ENCODE peak calls at places on chromosomes 11 and 22, in six cellular contexts. F is SK-N-SH, X is tibial nerve, M is IMR-90, K is A549, E is BE2C. Q is an unnamed sample.
A peak's percentile ranks its signal among the peaks of the same experiment; 100 is the strongest.

GRCh38 chr11:47514825-47515647 is 37.9 kb downstream of the CELF1 start:
- DNase-seq in E (no peak), M (peak; percentile 95), X (no peak), F (no peak), K (no peak), Q (no peak)

GRCh38 chr11:26621147-26621546 is 49.1 kb upstream of the MUC15 start:
- DNase-seq in K (peak; percentile 78), X (no peak), F (no peak), M (peak; percentile 52), E (no peak), Q (no peak)

GRCh38 chr22:20602589-20603164 is 95.3 kb downstream of the MED15 start:
- DNase-seq in X (no peak), K (no peak), E (no peak), F (no peak), M (no peak), Q (no peak)

GRCh38 chr11:100706179-100706578 is 19.1 kb downstream of the ARHGAP42 start:
- DNase-seq in F (no peak), X (no peak), M (peak; percentile 11), E (no peak), K (no peak), Q (no peak)

GRCh38 chr11:13970986-13971385 is 8.5 kb downstream of the SPON1 start:
- DNase-seq in F (peak; percentile 64), X (no peak), E (no peak), M (no peak), K (peak; percentile 28), Q (peak; percentile 80)

GRCh38 chr11:328012-328411 is 7.4 kb upstream of the IFITM3 start:
- DNase-seq in F (no peak), K (no peak), E (no peak), X (no peak), M (no peak), Q (no peak)

GRCh38 chr11:112541140-112541901 is 280.7 kb upstream of the PLET1 start:
- DNase-seq in M (no peak), E (no peak), F (no peak), X (no peak), K (no peak), Q (no peak)

GRCh38 chr22:24859587-24859986 is 53.6 kb downstream of the SGSM1 start:
- DNase-seq in F (no peak), M (no peak), E (no peak), K (no peak), X (no peak), Q (no peak)

GRCh38 chr22:21001601-21002325 is at the start of gene THAP7:
- DNase-seq in E (peak; percentile 99), K (peak; percentile 84), X (peak; percentile 95), M (peak; percentile 93), F (peak; percentile 96), Q (peak; percentile 98)

GRCh38 chr11:79937935-79938334 is 497.1 kb upstream of the TENM4 start:
- DNase-seq in K (no peak), F (no peak), X (no peak), M (peak; percentile 22), E (no peak), Q (no peak)

GRCh38 chr11:27201454-27202302 is 161.1 kb downstream of the BBOX1 start:
- DNase-seq in E (peak; percentile 74), F (peak; percentile 47), K (peak; percentile 76), X (peak; percentile 77), M (peak; percentile 48), Q (peak; percentile 85)

GRCh38 chr11:10350341-10350740 is 45.5 kb downstream of the ADM start:
- DNase-seq in K (no peak), X (no peak), E (no peak), F (no peak), M (peak; percentile 86), Q (no peak)

GRCh38 chr11:113651018-113651417 is 55.1 kb downstream of the TMPRSS5 start:
- DNase-seq in F (no peak), M (no peak), K (no peak), X (no peak), E (no peak), Q (no peak)

GRCh38 chr11:57444362-57445074 is 15.8 kb upstream of the RTN4RL2 start:
- DNase-seq in M (no peak), K (peak; percentile 61), X (no peak), F (no peak), E (no peak), Q (no peak)

GRCh38 chr11:84398017-84398626 is 1112.0 kb upstream of the CCDC90B start:
- DNase-seq in K (peak; percentile 4), M (peak; percentile 1), E (peak; percentile 59), X (no peak), F (peak; percentile 28), Q (no peak)

GRCh38 chr11:78740175-78741161 is 165.8 kb upstream of the NARS2 start:
- DNase-seq in K (no peak), X (no peak), F (peak; percentile 81), M (no peak), E (peak; percentile 95), Q (peak; percentile 47)

GRCh38 chr11:16945671-16946469 is 68.3 kb downstream of the PLEKHA7 start:
- DNase-seq in K (peak; percentile 74), E (peak; percentile 58), F (peak; percentile 77), M (peak; percentile 34), X (peak; percentile 21), Q (peak; percentile 79)

GRCh38 chr22:38397189-38398097 is 57.6 kb downstream of the KCNJ4 start:
- DNase-seq in E (no peak), F (no peak), M (no peak), X (peak; percentile 23), K (no peak), Q (peak; percentile 78)

DNA sequence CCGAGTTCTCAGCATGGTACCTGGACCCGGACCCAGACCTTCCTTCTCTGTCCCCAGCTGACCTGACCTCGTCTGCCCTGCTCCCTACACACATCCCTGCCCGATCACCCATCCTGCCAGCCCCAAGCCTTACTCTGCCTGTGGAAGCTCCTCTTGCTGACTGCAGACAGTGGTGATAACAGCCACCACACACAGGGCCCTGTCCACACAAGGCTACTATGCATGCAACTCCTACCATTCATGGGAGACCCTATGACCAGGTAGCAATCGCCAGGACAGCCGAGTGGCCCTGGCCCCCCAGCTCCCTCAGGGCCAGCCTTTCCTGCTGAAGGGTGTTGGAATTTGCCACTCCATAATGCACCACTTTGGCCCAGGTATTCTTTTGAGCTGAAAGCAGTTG is 233.6 kb downstream of the BRD1 start:
- DNase-seq in E (no peak), M (no peak), K (no peak), X (no peak), F (no peak), Q (no peak)
- H3K9me3 ChIP-seq in E (no peaks in the 10 kb centered on the region), M (peaks cover 52% of the 10 kb centered on the region), K (no peaks in the 10 kb centered on the region), X (no peaks in the 10 kb centered on the region), F (no peaks in the 10 kb centered on the region), Q (no peaks in the 10 kb centered on the region)

DNA sequence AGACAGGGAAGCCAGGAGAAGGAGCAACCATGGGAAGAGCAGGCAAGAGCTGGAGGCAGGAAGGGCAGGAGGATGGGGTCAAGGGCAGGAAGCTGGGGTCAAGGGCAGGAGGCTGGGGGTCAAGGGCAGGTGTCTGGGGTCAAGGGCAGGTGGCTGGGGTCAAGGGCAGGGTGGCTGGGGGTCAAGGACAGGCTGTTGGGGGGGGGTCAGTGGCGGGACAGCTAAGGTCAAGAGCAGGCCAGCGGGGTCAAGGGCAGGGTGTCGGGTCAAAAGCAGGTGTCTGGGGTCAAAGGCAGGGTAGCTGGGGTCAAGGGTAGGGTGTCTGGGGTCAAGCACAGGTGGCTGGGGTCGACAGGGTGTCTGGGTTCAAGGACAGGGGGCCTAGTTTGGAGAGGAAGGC is 24.2 kb downstream of the CPT1A start:
- DNase-seq in F (no peak), E (no peak), X (no peak), K (no peak), M (no peak), Q (no peak)
- H3K4me1 ChIP-seq in F (no peaks in the 10 kb centered on the region), E (no peaks in the 10 kb centered on the region), X (peaks cover 23% of the 10 kb centered on the region), K (no peaks in the 10 kb centered on the region), M (no peaks in the 10 kb centered on the region), Q (peaks cover 5% of the 10 kb centered on the region)

DNA sequence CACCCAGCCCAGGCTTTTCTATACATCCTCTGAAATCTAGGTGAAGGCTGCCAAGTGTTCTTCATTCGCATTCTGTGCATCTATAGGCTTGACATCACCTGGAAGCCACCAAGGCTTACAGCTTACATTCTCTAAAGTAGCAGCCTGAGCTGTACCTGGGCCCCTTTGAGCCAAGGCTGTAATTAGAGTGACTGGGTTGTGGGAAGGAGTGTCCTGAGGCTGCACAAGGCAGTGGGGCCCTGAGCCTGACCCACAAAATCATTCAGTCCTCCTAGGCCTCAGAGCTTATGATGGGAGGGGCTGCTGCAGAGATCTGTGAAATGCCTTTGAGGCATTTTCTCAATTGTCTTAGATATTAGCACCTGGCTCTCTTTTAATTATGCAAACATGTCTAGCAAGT is 33.0 kb upstream of the RDX start:
- DNase-seq in F (no peak), X (no peak), K (no peak), M (no peak), E (no peak), Q (no peak)
- H3K9me3 ChIP-seq in F (no peaks in the 10 kb centered on the region), X (no peaks in the 10 kb centered on the region), K (no peaks in the 10 kb centered on the region), M (no peaks in the 10 kb centered on the region), E (no peaks in the 10 kb centered on the region), Q (no peaks in the 10 kb centered on the region)

GRCh38 chr11:107331728-107332127 is 125.9 kb downstream of the CWF19L2 start:
- DNase-seq in X (no peak), M (no peak), F (no peak), K (no peak), E (no peak), Q (no peak)
- H3K4me1 ChIP-seq in X (no peaks in the 10 kb centered on the region), M (no peaks in the 10 kb centered on the region), F (no peaks in the 10 kb centered on the region), K (no peaks in the 10 kb centered on the region), E (no peaks in the 10 kb centered on the region), Q (no peaks in the 10 kb centered on the region)

GRCh38 chr22:47375621-47376321 is 613.3 kb downstream of the TBC1D22A start:
- DNase-seq in M (no peak), E (no peak), K (no peak), F (no peak), X (no peak), Q (no peak)

GRCh38 chr22:47377926-47378560 is 615.6 kb downstream of the TBC1D22A start:
- DNase-seq in K (no peak), E (no peak), X (no peak), F (no peak), M (no peak), Q (no peak)

GRCh38 chr22:47374901-47375575 is 612.6 kb downstream of the TBC1D22A start:
- DNase-seq in E (no peak), M (no peak), F (no peak), K (no peak), X (no peak), Q (no peak)

GRCh38 chr22:47376322-47376700 is 613.9 kb downstream of the TBC1D22A start:
- DNase-seq in K (no peak), F (no peak), E (no peak), X (no peak), M (no peak), Q (no peak)

DNA sequence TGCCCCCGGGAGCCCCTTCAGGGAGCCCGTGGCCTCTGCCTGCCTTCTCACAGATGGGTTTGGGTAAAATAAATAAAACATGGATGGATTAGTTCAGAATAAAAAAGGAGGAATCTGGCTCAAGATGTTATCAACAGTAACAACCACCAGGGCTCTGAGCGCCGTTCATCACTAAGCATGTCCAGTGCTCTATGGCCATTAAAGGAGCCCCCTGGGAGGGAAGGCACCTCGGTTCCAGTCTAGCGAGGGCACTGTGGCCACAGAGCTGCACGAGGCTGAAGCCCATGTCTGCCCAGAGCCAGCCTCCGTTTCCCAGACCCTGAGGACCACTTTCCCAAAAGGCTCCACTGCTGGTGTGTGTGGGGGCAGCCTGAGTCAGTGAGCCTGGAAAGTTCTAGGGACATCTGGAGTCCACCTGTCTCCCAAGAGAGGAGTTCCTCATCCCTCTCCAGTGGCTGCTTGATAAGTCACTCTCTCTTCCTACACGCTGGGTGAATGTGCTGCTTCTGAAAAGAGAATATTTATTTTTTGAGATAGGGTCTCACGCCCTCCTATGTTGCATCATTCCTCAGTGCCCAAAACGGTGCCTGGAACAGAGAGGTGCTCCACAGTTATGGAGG is 614.6 kb downstream of the TBC1D22A start:
- DNase-seq in F (no peak), X (no peak), E (no peak), M (no peak), K (no peak), Q (no peak)
- H3K9me3 ChIP-seq in F (no peaks in the 10 kb centered on the region), X (no peaks in the 10 kb centered on the region), E (peaks cover 2% of the 10 kb centered on the region), M (no peaks in the 10 kb centered on the region), K (no peaks in the 10 kb centered on the region), Q (no peaks in the 10 kb centered on the region)

Q was measured in mucosa of descending colon.